ENCODE peak calls at places on chromosome 4, in ten cellular contexts. Q, B, E, Y, W, M, S, L, I and H are unnamed samples.

GRCh38 chr4:175935016-175935661 is 123.1 kb upstream of the GPM6A start:
- DNase-seq in M (no peak), Q (no peak), L (no peak), Y (no peak), W (no peak), S (peak), B (no peak), I (no peak), E (no peak), H (peak)

GRCh38 chr4:148893095-148893494 is 450.9 kb upstream of the NR3C2 start:
- DNase-seq in Q (no peak), S (no peak), B (no peak), M (no peak), W (no peak), L (no peak), E (no peak), Y (no peak), I (no peak), H (no peak)

GRCh38 chr4:3689576-3690551 is 76.3 kb upstream of the ADRA2C start:
- DNase-seq in W (peak), S (no peak), Y (no peak), Q (peak), B (no peak), I (no peak), M (no peak), L (no peak), E (peak), H (no peak)

GRCh38 chr4:29326816-29327215 is 1393.4 kb upstream of the PCDH7 start:
- DNase-seq in M (no peak), E (no peak), S (peak), B (no peak), L (no peak), W (no peak), I (no peak), Y (no peak), Q (no peak), H (peak)

GRCh38 chr4:134777626-134778025 is 576.0 kb upstream of the PABPC4L start:
- DNase-seq in Y (no peak), I (no peak), L (no peak), W (no peak), M (no peak), E (no peak), S (peak), B (no peak), Q (no peak), H (peak)

GRCh38 chr4:103718993-103719319 is 829 bp downstream of the TACR3 start:
- DNase-seq in S (no peak), M (no peak), B (peak), Q (no peak), W (no peak), L (no peak), E (no peak), Y (no peak), I (no peak), H (peak)

GRCh38 chr4:39637572-39638357 is 900 bp downstream of the SMIM14 start:
- DNase-seq in S (peak), W (peak), E (no peak), B (peak), I (peak), M (peak), Q (peak), Y (peak), L (no peak), H (peak)

GRCh38 chr4:90943311-90943710 is 816.1 kb downstream of the CCSER1 start:
- DNase-seq in E (no peak), I (no peak), W (no peak), L (no peak), S (peak), M (no peak), B (no peak), Q (no peak), Y (no peak), H (peak)

GRCh38 chr4:151674804-151675290 is 86.0 kb downstream of the GATB start:
- DNase-seq in L (no peak), W (peak), M (peak), Q (peak), Y (no peak), S (peak), I (peak), B (peak), E (no peak), H (peak)

GRCh38 chr4:46491455-46491854 is 101.5 kb upstream of the GABRA2 start:
- DNase-seq in Y (no peak), Q (no peak), I (no peak), L (no peak), B (no peak), S (no peak), E (no peak), W (no peak), M (no peak), H (no peak)

GRCh38 chr4:182642831-182643230 is 274.4 kb downstream of the DCTD start:
- DNase-seq in E (no peak), I (no peak), M (peak), W (no peak), Q (no peak), B (peak), S (no peak), Y (no peak), L (no peak), H (no peak)

GRCh38 chr4:48431401-48431800 is 51.7 kb upstream of the SLC10A4 start:
- DNase-seq in S (no peak), L (no peak), E (no peak), Y (no peak), I (no peak), Q (no peak), W (no peak), M (no peak), B (no peak), H (no peak)

GRCh38 chr4:113020966-113021365 is 28.5 kb upstream of the ANK2 start:
- DNase-seq in L (no peak), M (peak), S (no peak), E (no peak), Q (no peak), Y (no peak), I (no peak), W (no peak), B (peak), H (no peak)

GRCh38 chr4:53147711-53148110 is 218.2 kb downstream of the SCFD2 start:
- DNase-seq in E (no peak), B (no peak), Q (no peak), M (no peak), S (no peak), Y (no peak), I (no peak), W (no peak), L (no peak), H (no peak)

GRCh38 chr4:131488772-131489171 is 1660.3 kb upstream of the PCDH10 start:
- DNase-seq in B (no peak), E (no peak), W (no peak), Y (no peak), L (no peak), M (no peak), I (no peak), S (no peak), Q (no peak), H (no peak)

GRCh38 chr4:182643801-182644311 is 273.3 kb downstream of the DCTD start:
- DNase-seq in B (peak), W (no peak), Y (peak), E (no peak), I (no peak), M (peak), S (peak), Q (no peak), L (peak), H (peak)

GRCh38 chr4:88523325-88524129 is at the start of gene PYURF:
- DNase-seq in B (peak), E (peak), M (peak), L (peak), Y (peak), I (peak), Q (peak), S (peak), W (peak), H (peak)

GRCh38 chr4:185833055-185833598 is 21.1 kb upstream of the SORBS2 start:
- DNase-seq in Q (no peak), Y (no peak), L (no peak), M (peak), W (no peak), E (no peak), B (no peak), S (no peak), I (no peak), H (no peak)

GRCh38 chr4:164215113-164215741 is 538.7 kb upstream of the SMIM31 start:
- DNase-seq in L (no peak), Y (no peak), M (no peak), I (no peak), Q (no peak), B (no peak), S (no peak), E (no peak), W (no peak), H (no peak)

GRCh38 chr4:47570816-47571215 is 85.7 kb downstream of the ATP10D start:
- DNase-seq in M (no peak), Q (no peak), E (no peak), S (no peak), W (no peak), I (no peak), B (no peak), L (no peak), Y (no peak), H (no peak)

GRCh38 chr4:7813674-7814073 is 126.0 kb downstream of the AFAP1 start:
- DNase-seq in Y (peak), Q (no peak), B (peak), L (no peak), W (no peak), M (no peak), I (no peak), S (peak), E (no peak), H (peak)

GRCh38 chr4:8594097-8595038 is 1.8 kb downstream of the CPZ start:
- DNase-seq in B (peak), S (peak), I (peak), Q (peak), W (no peak), E (peak), L (peak), M (peak), Y (no peak), H (peak)

GRCh38 chr4:33482773-33483172 is 2761.5 kb downstream of the ARAP2 start:
- DNase-seq in M (peak), I (no peak), Y (no peak), E (no peak), Q (no peak), B (no peak), W (no peak), L (no peak), S (peak), H (peak)

GRCh38 chr4:89300490-89300889 is 7.1 kb downstream of the GPRIN3 start:
- DNase-seq in M (no peak), E (no peak), Y (no peak), L (no peak), B (no peak), Q (no peak), I (no peak), S (no peak), W (no peak), H (no peak)

GRCh38 chr4:188824553-188824952 is 685.3 kb downstream of the TRIML1 start:
- DNase-seq in I (no peak), B (no peak), Y (no peak), E (no peak), M (no peak), Q (peak), S (no peak), L (no peak), W (no peak), H (no peak)

GRCh38 chr4:94256833-94257232 is 49.2 kb downstream of the SMARCAD1 start:
- DNase-seq in S (no peak), L (no peak), B (peak), E (no peak), Q (no peak), Y (no peak), W (no peak), I (no peak), M (peak), H (no peak)

GRCh38 chr4:76252271-76252653 is 741 bp downstream of the FAM47E start:
- DNase-seq in E (no peak), M (peak), Y (no peak), S (no peak), L (no peak), B (no peak), I (no peak), W (no peak), Q (no peak), H (no peak)

GRCh38 chr4:12507868-12508481 is 976.2 kb downstream of the RAB28 start:
- DNase-seq in L (no peak), W (no peak), Y (no peak), I (no peak), S (no peak), B (no peak), M (no peak), Q (no peak), E (no peak), H (no peak)

GRCh38 chr4:183675625-183676024 is 16.5 kb downstream of the TRAPPC11 start:
- DNase-seq in M (peak), S (no peak), B (peak), Q (no peak), I (no peak), L (peak), Y (no peak), E (no peak), W (no peak), H (no peak)

GRCh38 chr4:6782147-6782845 is at the start of gene KIAA0232:
- DNase-seq in I (peak), M (peak), L (peak), E (peak), Y (peak), Q (peak), W (peak), S (peak), B (peak), H (peak)

DNA sequence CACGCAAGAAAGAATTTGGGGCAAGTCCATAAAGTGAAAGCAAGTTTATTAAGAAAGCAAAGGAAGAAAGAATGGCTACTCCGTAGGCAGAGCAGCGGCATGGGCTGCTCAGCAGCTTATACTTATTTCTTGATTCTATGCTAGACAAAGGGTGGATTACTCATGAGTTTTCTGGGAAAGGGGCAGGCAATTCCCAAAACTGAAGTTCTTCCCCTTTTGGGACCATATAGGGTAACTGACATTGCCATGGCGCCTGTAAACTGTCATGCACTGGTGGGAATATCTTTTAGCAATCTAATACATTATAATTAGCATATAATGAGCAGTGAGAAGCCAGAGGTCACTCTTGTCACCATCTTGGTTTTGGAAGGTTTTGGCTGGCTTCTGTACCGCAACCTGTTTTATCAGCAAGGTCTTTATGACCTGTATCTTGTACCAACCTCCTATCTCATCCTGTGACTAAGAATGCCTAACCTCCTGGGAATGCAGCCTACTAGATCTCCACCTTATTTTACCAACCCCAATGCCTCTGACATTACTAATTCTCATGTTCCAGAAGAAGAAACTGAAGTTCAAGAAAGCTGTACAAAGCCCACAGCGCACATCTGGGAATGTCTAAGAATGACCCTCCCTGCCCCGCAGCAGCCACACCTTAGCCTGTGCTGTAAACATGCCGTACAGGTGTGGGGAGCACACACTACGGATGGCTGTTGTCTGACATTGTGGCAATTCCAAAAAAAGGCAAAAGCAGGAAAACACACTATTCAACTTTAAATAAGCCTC is 18.6 kb downstream of the RXFP1 start:
- DNase-seq in Q (no peak), W (no peak), E (no peak), M (peak), B (no peak), Y (no peak), L (no peak), I (no peak), S (peak), H (peak)
- TF ChIP-seq CTCF in Q (no peak), W (no peak), E (no peak), M (no peak), B (no peak), Y (no peak), L (no peak), I (no peak), S (no peak), H (no peak)

GRCh38 chr4:86595426-86595805 is 1.3 kb downstream of the PTPN13 start:
- DNase-seq in Y (no peak), M (peak), L (no peak), I (no peak), S (peak), W (no peak), E (no peak), B (peak), Q (no peak), H (peak)
- H3K4me3 ChIP-seq in Y (peak), M (peak), L (peak), I (peak), S (peak), W (peak), E (peak), B (peak), Q (peak), H (peak)

DNA sequence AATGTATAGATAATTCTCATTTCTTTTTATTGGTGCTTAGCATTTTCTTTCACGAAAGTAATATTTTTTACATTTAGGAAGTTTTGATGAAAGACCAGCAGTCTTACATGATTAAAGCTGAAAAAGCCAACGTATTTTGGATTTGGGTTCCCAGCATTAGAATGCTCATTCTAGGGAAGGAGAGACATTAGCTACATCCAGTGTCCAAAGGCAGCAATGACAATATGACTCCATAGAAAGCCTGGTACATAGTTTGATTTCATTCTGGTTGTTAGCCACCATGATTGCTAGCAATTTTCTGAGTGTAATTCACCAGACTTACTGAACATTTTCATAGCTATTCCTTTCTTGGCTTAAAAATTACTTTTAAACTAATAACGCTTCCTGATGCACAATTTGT is 1397.5 kb downstream of the PCDH7 start:
- DNase-seq in I (no peak), M (no peak), W (no peak), S (no peak), E (no peak), Q (no peak), B (no peak), L (no peak), Y (no peak), H (peak)
- TF ChIP-seq CTCF in I (no peak), M (no peak), W (no peak), S (peak), E (no peak), Q (no peak), B (no peak), L (no peak), Y (no peak), H (peak)

GRCh38 chr4:822361-823092 is 3.4 kb downstream of the CPLX1 start:
- DNase-seq in M (no peak), W (peak), Q (no peak), S (no peak), I (no peak), B (no peak), E (no peak), Y (no peak), L (no peak), H (no peak)
- H3K4me3 ChIP-seq in M (no peak), W (no peak), Q (no peak), S (no peak), I (no peak), B (no peak), E (no peak), Y (no peak), L (no peak), H (no peak)

GRCh38 chr4:86909945-86910344 is 17.7 kb upstream of the C4orf36 start:
- DNase-seq in Y (no peak), S (no peak), Q (no peak), E (no peak), I (no peak), M (no peak), B (no peak), L (no peak), W (no peak), H (no peak)

GRCh38 chr4:86910820-86911684 is 18.8 kb upstream of the C4orf36 start:
- DNase-seq in M (peak), W (no peak), L (no peak), I (no peak), Q (no peak), Y (no peak), E (no peak), B (no peak), S (no peak), H (peak)

GRCh38 chr4:86909540-86909939 is 17.3 kb upstream of the C4orf36 start:
- DNase-seq in L (no peak), S (no peak), B (no peak), E (no peak), Q (no peak), M (no peak), Y (no peak), W (no peak), I (no peak), H (no peak)

GRCh38 chr4:86910369-86910768 is 18.1 kb upstream of the C4orf36 start:
- DNase-seq in M (no peak), B (no peak), Y (no peak), W (no peak), Q (no peak), I (no peak), E (no peak), L (no peak), S (no peak), H (no peak)
- TF ChIP-seq CTCF in M (no peak), B (no peak), Y (no peak), W (no peak), Q (no peak), I (no peak), E (no peak), L (no peak), S (no peak), H (peak)

GRCh38 chr4:80305466-80305865 is 30.1 kb upstream of the CFAP299 start:
- DNase-seq in B (peak), S (peak), M (peak), W (no peak), Y (no peak), L (peak), E (no peak), I (no peak), Q (no peak), H (peak)
- H3K4me3 ChIP-seq in B (no peak), S (no peak), M (no peak), W (no peak), Y (no peak), L (no peak), E (no peak), I (no peak), Q (no peak), H (no peak)

GRCh38 chr4:9894604-9895361 is 113.3 kb downstream of the DRD5 start:
- DNase-seq in B (no peak), S (no peak), L (no peak), I (no peak), Q (no peak), W (no peak), E (no peak), M (no peak), Y (no peak), H (no peak)

GRCh38 chr4:9893329-9894108 is 112.1 kb downstream of the DRD5 start:
- DNase-seq in M (no peak), Q (no peak), W (no peak), I (no peak), L (no peak), S (no peak), Y (no peak), E (no peak), B (no peak), H (no peak)

GRCh38 chr4:9901262-9901661 is 119.8 kb downstream of the DRD5 start:
- DNase-seq in I (no peak), B (no peak), L (no peak), W (no peak), S (no peak), M (no peak), Q (no peak), Y (no peak), E (no peak), H (peak)

DNA sequence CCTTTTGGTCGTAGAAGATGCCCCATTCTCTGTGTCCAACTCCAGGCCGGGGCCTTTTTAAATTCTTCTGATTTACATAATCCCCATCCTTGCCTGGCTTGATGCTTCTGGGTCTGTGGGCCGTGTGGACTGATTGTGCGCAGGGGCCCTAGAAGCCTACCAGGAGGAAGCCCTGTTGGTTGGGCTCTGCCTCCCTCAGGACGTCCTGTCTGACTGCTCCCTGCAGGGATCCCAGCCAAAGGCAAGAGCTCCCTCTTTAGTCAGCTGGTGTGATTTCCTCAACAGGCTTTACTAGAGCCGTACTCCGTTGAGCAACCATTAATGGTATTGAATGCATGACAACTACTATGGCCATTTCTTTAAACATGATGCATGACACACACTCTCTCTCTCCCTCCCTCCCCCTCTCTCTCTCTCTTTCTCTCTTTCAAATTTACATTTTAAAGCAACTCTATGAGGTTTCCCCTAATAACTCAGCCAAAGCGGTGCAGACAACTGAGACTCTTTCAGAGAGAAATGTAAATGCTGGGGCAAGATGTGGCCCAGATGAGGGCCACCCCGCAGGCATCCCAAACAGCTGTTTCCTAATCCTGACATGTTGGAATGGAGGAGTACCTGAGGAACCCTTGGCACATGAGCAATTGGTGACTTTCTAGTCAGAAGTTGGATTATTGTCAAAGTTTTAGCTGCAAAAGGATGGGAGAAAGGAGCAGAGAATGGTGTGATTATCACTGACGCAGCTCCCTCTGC is 117.3 kb downstream of the DRD5 start:
- DNase-seq in B (peak), L (no peak), W (no peak), I (no peak), M (no peak), E (no peak), Y (no peak), Q (no peak), S (peak), H (peak)
- TF ChIP-seq CTCF in B (no peak), L (no peak), W (peak), I (no peak), M (peak), E (no peak), Y (no peak), Q (no peak), S (peak), H (peak)